ENCODE peak calls at places on chromosomes 12 and 14, in four cellular contexts. M is activated T-cell treated with anti-CD3 and anti-CD28 coated beads for 24 hours, S is left colon, B is dermis blood vessel endothelial cell. K is an unnamed sample.
A peak's percentile ranks its signal among the peaks of the same experiment; 100 is the strongest.

GRCh38 chr14:70595443-70596185 is 4.8 kb downstream of the MED6 start:
- DNase-seq in M (no peak), S (no peak), B (no peak), K (no peak)

GRCh38 chr12:8947737-8948136 is 1.7 kb downstream of the M6PR start:
- DNase-seq in M (no peak), S (no peak), B (no peak), K (no peak)

GRCh38 chr12:110039085-110039807 is 9.1 kb downstream of the C12orf76 start:
- DNase-seq in M (no peak), S (peak; percentile 30), B (peak; percentile 84), K (no peak)

GRCh38 chr14:72738181-72738611 is 155.7 kb downstream of the DPF3 start:
- DNase-seq in M (no peak), S (no peak), B (no peak), K (no peak)

GRCh38 chr12:101772019-101772774 is 32.9 kb upstream of the SYCP3 start:
- DNase-seq in M (no peak), S (no peak), B (no peak), K (no peak)

GRCh38 chr12:30753233-30753632 is 1.5 kb downstream of the CAPRIN2 start:
- DNase-seq in M (no peak), S (no peak), B (peak; percentile 58), K (peak; percentile 10)

GRCh38 chr14:76584271-76584702 is 177.0 kb upstream of the VASH1 start:
- DNase-seq in M (no peak), S (no peak), B (peak; percentile 82), K (no peak)

GRCh38 chr14:68780358-68781160 is 12.3 kb downstream of the ZFP36L1 start:
- DNase-seq in M (no peak), S (peak; percentile 69), B (peak; percentile 68), K (no peak)

GRCh38 chr12:104514127-104514810 is 57.5 kb downstream of the CHST11 start:
- DNase-seq in M (no peak), S (no peak), B (no peak), K (no peak)

GRCh38 chr12:4562034-4562657 is at the start of gene DYRK4:
- DNase-seq in M (no peak), S (peak; percentile 96), B (peak; percentile 63), K (no peak)

GRCh38 chr14:101114726-101115481 is 211.4 kb upstream of the RTL1 start:
- DNase-seq in M (no peak), S (no peak), B (no peak), K (no peak)

GRCh38 chr12:132786192-132786591 is 24.6 kb upstream of the ANKLE2 start:
- DNase-seq in M (no peak), S (no peak), B (no peak), K (no peak)

GRCh38 chr12:54980341-54980740 is 4.2 kb downstream of the TESPA1 start:
- DNase-seq in M (no peak), S (no peak), B (no peak), K (no peak)

GRCh38 chr14:95507174-95507573 is 9.3 kb downstream of the SYNE3 start:
- DNase-seq in M (no peak), S (no peak), B (peak; percentile 94), K (no peak)

GRCh38 chr12:31011336-31011735 is 62.3 kb upstream of the DDX11 start:
- DNase-seq in M (no peak), S (no peak), B (no peak), K (no peak)

GRCh38 chr12:10154145-10154496 is 17.8 kb downstream of the OLR1 start:
- DNase-seq in M (no peak), S (no peak), B (peak; percentile 5), K (no peak)

GRCh38 chr14:76810953-76811400 is 1.7 kb downstream of the ANGEL1 start:
- DNase-seq in M (peak; percentile 7), S (no peak), B (peak; percentile 60), K (no peak)

GRCh38 chr12:54394281-54394719 is 9.8 kb upstream of the ZNF385A start:
- DNase-seq in M (peak; percentile 38), S (peak; percentile 58), B (peak; percentile 65), K (no peak)